ENCODE peak calls at places on chromosomes 6 and 20, in five cellular contexts. C is breast epithelium, F is HCT116, O is K562, P is spleen. W is an unnamed sample.

GRCh38 chr6:39891976-39892375 is 42.3 kb downstream of the MOCS1 start:
- DNase-seq in P (no peak), O (no peak), C (no peak), F (no peak), W (no peak)

GRCh38 chr20:44038681-44039123 is 124.0 kb downstream of the TOX2 start:
- DNase-seq in F (no peak), O (no peak), P (peak), C (peak), W (no peak)

GRCh38 chr6:118295336-118295735 is 252.8 kb upstream of the PLN start:
- DNase-seq in F (no peak), O (no peak), C (no peak), P (no peak), W (no peak)

GRCh38 chr20:22762576-22763256 is 178.3 kb upstream of the FOXA2 start:
- DNase-seq in P (no peak), F (no peak), C (peak), O (no peak), W (peak)

GRCh38 chr20:46216770-46217464 is 91.4 kb downstream of the CDH22 start:
- DNase-seq in P (no peak), F (no peak), C (no peak), O (no peak), W (no peak)

GRCh38 chr6:67642582-67642981 is 992.5 kb upstream of the ADGRB3 start:
- DNase-seq in O (no peak), C (no peak), P (no peak), F (no peak), W (no peak)

GRCh38 chr6:19434065-19434464 is 403.1 kb upstream of the ID4 start:
- DNase-seq in C (no peak), O (no peak), F (no peak), P (no peak), W (no peak)

GRCh38 chr6:97059473-97059872 is 134.9 kb downstream of the KLHL32 start:
- DNase-seq in F (peak), C (no peak), P (no peak), O (peak), W (no peak)

GRCh38 chr20:53738945-53739798 is 145.5 kb upstream of the ZNF217 start:
- DNase-seq in C (no peak), P (no peak), O (peak), F (no peak), W (no peak)

GRCh38 chr20:38673731-38674177 is 50.5 kb upstream of the SLC32A1 start:
- DNase-seq in O (peak), F (no peak), P (no peak), C (no peak), W (no peak)

GRCh38 chr6:19715166-19715558 is 122.0 kb upstream of the ID4 start:
- DNase-seq in O (no peak), C (no peak), P (no peak), F (no peak), W (no peak)

GRCh38 chr6:156779206-156780116 is 2.3 kb downstream of the ARID1B start:
- DNase-seq in O (peak), F (no peak), C (peak), P (peak), W (peak)

GRCh38 chr20:11261533-11262000 is 587.8 kb upstream of the JAG1 start:
- DNase-seq in O (no peak), P (no peak), F (no peak), C (no peak), W (no peak)

GRCh38 chr6:152355166-152355565 is 282.0 kb downstream of the SYNE1 start:
- DNase-seq in O (no peak), P (no peak), C (no peak), F (no peak), W (no peak)

GRCh38 chr6:26175428-26176181 is 88.4 kb downstream of the HFE start:
- DNase-seq in C (no peak), F (no peak), O (peak), P (no peak), W (no peak)
- TF ChIP-seq POLR2AphosphoS5 in C (no peak), F (peak), O (no peak), P (no peak), W (no peak)

DNA sequence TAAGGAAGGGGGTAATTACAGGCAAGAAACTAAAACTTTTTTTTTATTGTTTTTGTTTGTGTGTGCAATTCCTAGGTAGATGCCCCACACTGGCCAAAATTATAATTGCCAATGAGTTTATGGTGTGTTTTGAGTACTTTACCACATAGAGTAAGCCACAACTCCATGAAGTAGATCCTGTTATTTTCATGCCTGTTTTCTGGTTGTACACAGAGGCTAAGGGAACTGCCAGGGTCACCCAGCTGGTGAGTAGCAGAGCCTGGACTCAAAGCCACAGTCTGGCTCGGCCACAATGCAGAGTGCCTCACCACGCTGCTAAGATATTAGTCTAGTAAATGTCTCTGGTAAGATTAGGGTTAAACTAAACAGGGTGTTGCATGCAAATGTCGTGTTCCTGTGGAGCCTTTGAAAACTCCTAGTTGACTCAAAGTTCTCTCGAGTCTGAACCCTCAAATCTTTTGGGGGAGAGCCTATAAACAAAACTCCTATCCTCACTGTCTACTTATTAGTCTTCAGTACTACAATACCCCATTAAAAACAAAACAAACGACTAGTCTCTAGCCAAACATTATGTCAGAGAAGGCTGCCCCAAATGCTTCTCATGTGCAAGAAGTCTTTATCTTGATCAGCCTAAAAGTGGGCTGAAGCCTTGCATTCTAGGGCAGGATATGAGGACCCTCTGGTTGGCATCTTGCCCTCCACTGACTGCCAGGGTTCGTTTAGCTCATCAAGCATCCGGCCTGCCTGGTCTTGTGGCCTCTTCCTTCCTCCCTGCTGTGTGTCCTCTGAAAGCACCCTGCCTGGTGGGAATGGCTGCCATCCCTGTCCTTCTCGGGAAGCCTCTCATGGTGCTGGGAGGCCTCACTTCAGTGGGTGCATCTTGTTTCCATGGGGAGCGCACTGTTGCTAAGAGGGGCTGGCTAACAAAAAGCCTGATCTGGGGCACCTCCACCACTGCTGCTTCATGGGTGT is 4.2 kb downstream of the DUSP22 start:
- DNase-seq in P (peak), F (no peak), O (no peak), C (no peak), W (peak)
- TF ChIP-seq POLR2A in P (no peak), F (no peak), O (no peak), C (no peak), W (no peak)

GRCh38 chr20:17683218-17684076 is 1.4 kb upstream of the RRBP1 start:
- DNase-seq in O (no peak), P (no peak), C (no peak), F (no peak), W (no peak)
- TF ChIP-seq POLR2AphosphoS5 in O (no peak), P (no peak), C (no peak), F (no peak), W (no peak)

DNA sequence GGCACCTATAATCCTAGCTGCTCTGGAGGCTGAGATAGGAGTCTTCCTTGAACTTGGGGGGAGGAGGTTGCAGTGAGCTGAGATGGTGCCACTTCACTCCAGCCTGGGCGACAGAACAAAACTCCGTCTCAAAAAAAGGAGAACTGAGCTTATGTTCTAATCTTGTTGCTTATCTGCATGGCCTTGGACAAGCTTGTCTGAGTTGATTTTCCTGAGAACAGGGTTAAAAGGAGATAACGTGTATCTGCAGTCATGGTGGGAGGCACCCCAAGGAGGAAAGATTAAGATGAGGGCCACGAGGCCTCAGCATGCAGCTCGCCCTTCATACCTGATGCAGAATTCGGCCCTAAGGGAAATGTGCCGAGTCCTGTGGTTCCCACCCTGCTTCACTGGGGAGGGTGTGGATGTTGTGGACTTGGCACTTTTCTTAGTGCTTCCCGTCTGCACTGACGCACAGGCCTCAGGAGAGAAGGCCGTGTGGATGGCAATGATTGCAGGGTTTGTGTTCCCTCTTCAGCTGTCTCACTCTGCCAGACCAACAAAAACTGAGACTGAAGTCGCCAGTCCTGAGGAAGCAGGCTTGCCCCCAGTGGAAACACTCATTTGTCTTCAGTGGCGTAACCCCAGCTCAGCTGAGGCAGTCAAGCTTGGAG is 56.3 kb downstream of the EZR start:
- DNase-seq in C (no peak), F (no peak), O (peak), P (no peak), W (no peak)
- TF ChIP-seq POLR2A in C (no peak), F (no peak), O (no peak), P (no peak), W (no peak)